ENCODE peak calls at places on chromosome 2, in four cellular contexts. I, S, J and K are unnamed samples.

GRCh38 chr2:3761328-3761727 is 58.0 kb downstream of the DCDC2C start:
- DNase-seq in S (no peak), I (no peak), J (no peak), K (no peak)

GRCh38 chr2:88055049-88055435 is 541 bp downstream of the KRCC1 start:
- DNase-seq in J (no peak), I (peak; percentile 48), S (no peak), K (no peak)

GRCh38 chr2:231622963-231623362 is 30.3 kb downstream of the TEX44 start:
- DNase-seq in J (no peak), S (no peak), I (no peak), K (no peak)

GRCh38 chr2:9753665-9754531 is 89.4 kb upstream of the TAF1B start:
- DNase-seq in J (no peak), S (no peak), I (no peak), K (no peak)

GRCh38 chr2:95056461-95057459 is 31.3 kb downstream of the MAL start:
- DNase-seq in J (peak; percentile 27), I (no peak), S (no peak), K (no peak)

GRCh38 chr2:206993964-206994363 is 54.6 kb downstream of the CPO start:
- DNase-seq in J (no peak), S (no peak), I (no peak), K (no peak)

GRCh38 chr2:31255911-31256571 is 22.1 kb downstream of the EHD3 start:
- DNase-seq in S (no peak), J (no peak), I (no peak), K (no peak)

GRCh38 chr2:240247241-240247867 is 106.9 kb upstream of the OTOS start:
- DNase-seq in S (no peak), J (no peak), I (no peak), K (peak; percentile 0)

GRCh38 chr2:157843935-157844334 is 32.2 kb downstream of the ACVR1 start:
- DNase-seq in I (no peak), S (no peak), J (no peak), K (no peak)

GRCh38 chr2:137659616-137660015 is 304.7 kb upstream of the HNMT start:
- DNase-seq in I (no peak), S (no peak), J (peak; percentile 47), K (no peak)

GRCh38 chr2:146312899-146313298 is 1531.9 kb upstream of the ACVR2A start:
- DNase-seq in J (no peak), S (no peak), I (peak; percentile 59), K (no peak)

GRCh38 chr2:215442392-215442787 is 6.5 kb upstream of the FN1 start:
- DNase-seq in S (no peak), J (no peak), I (no peak), K (no peak)

GRCh38 chr2:185990861-185991525 is 252.4 kb downstream of the FSIP2 start:
- DNase-seq in I (no peak), S (no peak), J (no peak), K (no peak)

GRCh38 chr2:61135510-61135909 is 26.5 kb upstream of the C2orf74 start:
- DNase-seq in S (no peak), J (peak; percentile 18), I (peak; percentile 79), K (no peak)

GRCh38 chr2:111667542-111668273 is 216.3 kb downstream of the ANAPC1 start:
- DNase-seq in S (no peak), I (peak; percentile 89), J (peak; percentile 40), K (no peak)

GRCh38 chr2:72539145-72539552 is 286.7 kb downstream of the EXOC6B start:
- DNase-seq in J (peak; percentile 26), S (no peak), I (peak; percentile 83), K (no peak)

GRCh38 chr2:224449212-224450147 is 47.6 kb upstream of the FAM124B start:
- DNase-seq in I (peak; percentile 35), S (no peak), J (peak; percentile 11), K (no peak)

GRCh38 chr2:54545700-54546450 is 89.7 kb downstream of the SPTBN1 start:
- DNase-seq in J (no peak), I (peak; percentile 35), S (no peak), K (no peak)

GRCh38 chr2:200778038-200778437 is 33.7 kb upstream of the BZW1 start:
- DNase-seq in J (no peak), I (peak; percentile 60), S (no peak), K (no peak)

GRCh38 chr2:182047544-182047943 is 61.9 kb downstream of the PPP1R1C start:
- DNase-seq in J (no peak), S (no peak), I (no peak), K (no peak)

GRCh38 chr2:128801581-128801980 is 482.9 kb upstream of the HS6ST1 start:
- DNase-seq in J (no peak), S (no peak), I (no peak), K (no peak)

GRCh38 chr2:127953849-127954248 is 68.1 kb upstream of the AMMECR1L start:
- DNase-seq in I (no peak), S (no peak), J (no peak), K (no peak)

GRCh38 chr2:213261715-213262114 is 22.5 kb upstream of the SPAG16 start:
- DNase-seq in J (no peak), I (no peak), S (no peak), K (no peak)

GRCh38 chr2:75516378-75517122 is 44.2 kb downstream of the EVA1A start:
- DNase-seq in I (no peak), J (no peak), S (no peak), K (no peak)

GRCh38 chr2:144947709-144948037 is 427.8 kb upstream of the ZEB2 start:
- DNase-seq in J (no peak), I (no peak), S (no peak), K (no peak)

GRCh38 chr2:100381240-100381639 is 36.2 kb downstream of the CHST10 start:
- DNase-seq in I (peak; percentile 88), S (peak; percentile 72), J (peak; percentile 22), K (peak; percentile 89)

GRCh38 chr2:239339241-239339640 is 61.6 kb downstream of the HDAC4 start:
- DNase-seq in I (no peak), J (no peak), S (no peak), K (no peak)

GRCh38 chr2:199404841-199405240 is 52.9 kb downstream of the SATB2 start:
- DNase-seq in I (peak; percentile 33), J (no peak), S (no peak), K (no peak)

GRCh38 chr2:239143858-239144712 is 256.7 kb downstream of the HDAC4 start:
- DNase-seq in J (peak; percentile 4), S (peak; percentile 24), I (peak; percentile 66), K (peak; percentile 38)

GRCh38 chr2:85310330-85310729 is 17.5 kb downstream of the TGOLN2 start:
- DNase-seq in I (no peak), S (no peak), J (no peak), K (no peak)

GRCh38 chr2:10722252-10722825 is 909 bp downstream of the ATP6V1C2 start:
- DNase-seq in J (peak; percentile 23), I (no peak), S (no peak), K (no peak)

GRCh38 chr2:181810823-181811695 is 80.5 kb upstream of the ITPRID2 start:
- DNase-seq in S (no peak), J (peak; percentile 93), I (peak; percentile 91), K (no peak)

GRCh38 chr2:226798422-226799210 is 1.0 kb downstream of the IRS1 start:
- DNase-seq in J (no peak), S (no peak), I (peak; percentile 57), K (no peak)

GRCh38 chr2:40451926-40452605 is at the start of gene SLC8A1:
- DNase-seq in J (no peak), I (peak; percentile 39), S (peak; percentile 10), K (peak; percentile 38)

GRCh38 chr2:207760453-207760852 is 9.3 kb downstream of the FZD5 start:
- DNase-seq in I (no peak), J (no peak), S (no peak), K (no peak)

GRCh38 chr2:47190188-47190818 is 35.2 kb upstream of the STPG4 start:
- DNase-seq in S (no peak), J (no peak), I (peak; percentile 42), K (no peak)

GRCh38 chr2:56583796-56584313 is 400.1 kb downstream of the CCDC85A start:
- DNase-seq in I (no peak), S (no peak), J (no peak), K (no peak)

DNA sequence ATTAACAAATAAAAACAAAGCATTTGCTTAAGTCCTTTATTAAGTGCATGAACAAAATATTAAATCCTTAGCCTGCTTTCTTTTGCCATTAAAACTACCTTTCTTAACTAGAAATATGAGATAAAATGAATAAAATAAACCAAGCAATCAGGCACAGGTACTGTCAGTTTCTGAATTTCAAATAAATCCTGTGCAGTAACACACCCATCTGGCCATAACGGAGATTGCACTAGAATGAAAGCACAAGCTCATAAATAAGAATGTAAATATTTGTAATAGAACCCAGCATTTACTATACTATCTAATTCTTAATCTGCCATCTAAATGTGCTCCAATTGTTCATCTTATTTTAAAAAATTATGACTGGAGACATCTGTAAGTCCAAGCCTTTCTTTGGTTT is 31.9 kb downstream of the PRKRA start:
- DNase-seq in I (peak; percentile 59), J (peak; percentile 5), S (no peak), K (no peak)
- TF ChIP-seq CTCF in I (peak; percentile 45), J (peak; percentile 54), S (peak; percentile 17), K (peak; percentile 56)

DNA sequence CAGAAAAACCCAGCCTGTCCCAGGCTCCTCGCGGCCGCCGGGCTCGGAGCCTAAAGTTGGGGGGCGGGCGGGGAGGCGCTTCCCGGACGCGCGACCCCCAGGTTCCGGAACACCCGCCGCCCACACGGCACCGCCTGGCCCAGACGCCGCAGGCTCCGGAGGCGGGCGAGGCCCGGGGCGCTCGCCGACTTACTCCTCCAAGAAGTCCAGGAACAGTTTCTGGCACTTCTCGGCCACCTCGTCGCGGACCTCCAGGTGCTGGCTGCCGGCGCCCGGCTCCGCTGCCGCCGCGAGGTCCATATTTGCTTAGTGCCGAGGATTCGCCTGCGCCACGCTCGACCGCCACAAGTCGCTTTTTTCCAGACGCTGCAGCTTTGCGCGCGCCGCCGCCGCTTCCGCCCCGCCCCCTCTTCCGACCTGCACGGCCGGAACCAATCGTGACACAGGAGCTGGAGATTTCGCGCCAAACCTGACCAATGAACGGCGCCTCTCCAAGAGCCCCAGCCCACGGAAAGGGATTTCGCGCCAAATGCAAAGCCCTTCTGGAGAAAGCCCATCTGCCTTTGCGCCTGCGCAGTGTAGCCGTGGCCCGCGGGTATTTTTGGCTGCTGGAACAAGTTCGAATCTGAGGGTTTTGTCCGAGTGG is at the start of gene MCM6:
- DNase-seq in I (peak; percentile 99), J (peak; percentile 93), S (peak; percentile 93), K (peak; percentile 97)
- TF ChIP-seq CTCF in I (no peak), J (no peak), S (peak; percentile 25), K (peak; percentile 47)

GRCh38 chr2:233209978-233210680 is 41.3 kb upstream of the ATG16L1 start:
- DNase-seq in S (no peak), I (no peak), J (no peak), K (no peak)
- TF ChIP-seq CTCF in S (no peak), I (no peak), J (no peak), K (no peak)

DNA sequence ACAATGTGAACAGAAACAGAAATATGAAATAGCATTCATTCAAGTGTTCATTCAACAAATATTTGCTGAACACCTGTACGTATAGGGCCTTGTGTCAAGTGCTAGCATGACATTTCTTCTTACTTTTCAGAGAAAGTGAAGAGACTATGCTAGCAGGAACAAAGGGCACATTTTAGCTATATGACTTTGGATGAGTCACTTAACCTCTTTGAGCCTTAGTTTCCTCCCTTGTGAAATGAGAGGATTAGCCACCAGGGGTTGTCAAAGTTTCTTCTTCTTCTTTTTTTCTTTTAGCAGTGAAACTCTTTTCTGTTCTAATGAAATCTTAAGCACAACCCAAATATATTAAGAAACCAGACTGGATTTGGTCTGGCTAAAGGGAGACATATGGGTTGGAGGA is 53.1 kb downstream of the FIGN start:
- DNase-seq in J (no peak), S (no peak), I (peak; percentile 65), K (no peak)
- TF ChIP-seq CTCF in J (peak; percentile 33), S (no peak), I (peak; percentile 39), K (peak; percentile 35)

GRCh38 chr2:193743089-193743488 is 1548.4 kb upstream of the TMEFF2 start:
- DNase-seq in J (no peak), S (no peak), I (no peak), K (no peak)

GRCh38 chr2:193738892-193739291 is 1544.2 kb upstream of the TMEFF2 start:
- DNase-seq in S (no peak), I (no peak), J (no peak), K (no peak)
- TF ChIP-seq CTCF in S (no peak), I (no peak), J (no peak), K (no peak)